ENCODE peak calls at places on chromosomes 3 and 15, in four cellular contexts. One of them, this sample, is unnamed.
A peak's percentile ranks its signal among the peaks of the same experiment; 100 is the strongest.

GRCh38 chr15:75532413-75533250 is 46.5 kb downstream of the PTPN9 start:
- DNase-seq in H9: peak; percentile 61
- DNase-seq in IMR-90: peak; percentile 88
- DNase-seq in mesenchymal stem cell: peak; percentile 89
- DNase-seq in this sample: peak; percentile 26

GRCh38 chr3:184750684-184751083 is 38.8 kb upstream of the MAGEF1 start:
- DNase-seq in H9: no peak
- DNase-seq in IMR-90: no peak
- DNase-seq in mesenchymal stem cell: no peak
- DNase-seq in this sample: no peak

GRCh38 chr3:139559541-139559940 is 20.0 kb upstream of the RBP1 start:
- DNase-seq in H9: no peak
- DNase-seq in IMR-90: peak; percentile 49
- DNase-seq in mesenchymal stem cell: no peak
- DNase-seq in this sample: no peak

GRCh38 chr15:26177816-26178215 is 314.7 kb upstream of the ATP10A start:
- DNase-seq in H9: no peak
- DNase-seq in IMR-90: no peak
- DNase-seq in mesenchymal stem cell: no peak
- DNase-seq in this sample: no peak

GRCh38 chr15:101841656-101842055 is 29.7 kb downstream of the OR4F15 start:
- DNase-seq in H9: no peak
- DNase-seq in IMR-90: no peak
- DNase-seq in mesenchymal stem cell: no peak
- DNase-seq in this sample: no peak

GRCh38 chr3:118168175-118168574 is 866.5 kb downstream of the IGSF11 start:
- DNase-seq in H9: no peak
- DNase-seq in IMR-90: no peak
- DNase-seq in mesenchymal stem cell: no peak
- DNase-seq in this sample: no peak

GRCh38 chr3:179558742-179559364 is 3.9 kb upstream of the ACTL6A start:
- DNase-seq in H9: peak; percentile 54
- DNase-seq in IMR-90: peak; percentile 81
- DNase-seq in mesenchymal stem cell: peak; percentile 77
- DNase-seq in this sample: peak; percentile 42

GRCh38 chr15:82108489-82109078 is 62.8 kb upstream of the MEX3B start:
- DNase-seq in H9: peak; percentile 86
- DNase-seq in IMR-90: peak; percentile 50
- DNase-seq in mesenchymal stem cell: peak; percentile 38
- DNase-seq in this sample: no peak

GRCh38 chr3:41601404-41601987 is 360.4 kb downstream of the ULK4 start:
- DNase-seq in H9: no peak
- DNase-seq in IMR-90: no peak
- DNase-seq in mesenchymal stem cell: no peak
- DNase-seq in this sample: no peak

GRCh38 chr3:155585384-155585783 is 159.5 kb downstream of the PLCH1 start:
- DNase-seq in H9: no peak
- DNase-seq in IMR-90: no peak
- DNase-seq in mesenchymal stem cell: no peak
- DNase-seq in this sample: peak; percentile 18

GRCh38 chr15:42736178-42736792 is 643 bp downstream of the CDAN1 start:
- DNase-seq in H9: no peak
- DNase-seq in IMR-90: no peak
- DNase-seq in mesenchymal stem cell: peak; percentile 17
- DNase-seq in this sample: no peak

GRCh38 chr15:81050259-81050658 is 49.5 kb downstream of the TLNRD1 start:
- DNase-seq in H9: no peak
- DNase-seq in IMR-90: no peak
- DNase-seq in mesenchymal stem cell: no peak
- DNase-seq in this sample: no peak

DNA sequence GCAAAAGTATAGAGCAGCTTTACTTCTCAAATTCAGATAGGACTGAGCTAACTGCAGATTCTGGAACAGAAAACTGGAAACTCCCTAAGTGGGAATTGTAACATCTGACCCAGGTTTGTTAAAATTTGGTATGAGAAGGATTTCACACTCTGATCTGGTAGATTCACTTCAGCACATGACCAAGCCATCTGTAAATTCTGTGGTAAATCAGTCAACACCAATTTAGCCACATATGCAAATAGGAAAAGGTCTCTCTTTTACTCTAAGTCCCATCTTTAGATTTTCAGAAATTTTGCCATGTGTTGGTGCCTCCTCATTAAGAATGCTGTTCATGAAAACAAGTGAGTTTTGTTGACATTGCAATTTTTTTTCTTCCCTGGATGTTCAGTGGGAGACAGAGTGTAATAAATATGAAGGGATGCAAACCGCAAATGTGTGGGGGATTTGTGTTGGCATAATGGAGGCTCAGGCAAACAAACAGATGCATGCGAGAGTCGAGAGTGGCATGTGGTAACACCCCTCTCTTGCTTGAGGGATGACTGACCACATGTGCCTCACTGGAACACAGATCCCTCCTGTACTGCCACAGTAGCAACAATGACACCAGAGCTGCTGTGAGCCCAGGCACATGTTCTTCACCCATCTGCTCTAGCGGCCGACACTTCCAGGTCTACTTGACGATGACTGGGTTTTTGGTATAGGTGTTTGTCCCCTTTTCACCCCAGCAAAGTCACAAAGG is 146.6 kb downstream of the FEZF2 start:
- DNase-seq in H9: no peak
- DNase-seq in IMR-90: no peak
- DNase-seq in mesenchymal stem cell: no peak
- DNase-seq in this sample: no peak
- H3K4me1 ChIP-seq in H9: no peaks in the 10 kb centered on the region
- H3K4me1 ChIP-seq in IMR-90: no peaks in the 10 kb centered on the region
- H3K4me1 ChIP-seq in mesenchymal stem cell: no peaks in the 10 kb centered on the region
- H3K4me1 ChIP-seq in this sample: peaks cover 7% of the 10 kb centered on the region

GRCh38 chr3:98962189-98962930 is 60.9 kb upstream of the DCBLD2 start:
- DNase-seq in H9: no peak
- DNase-seq in IMR-90: peak; percentile 96
- DNase-seq in mesenchymal stem cell: peak; percentile 84
- DNase-seq in this sample: no peak
- H3K14ac ChIP-seq in H9: no peak overlapping the region
- H3K14ac ChIP-seq in IMR-90: peak overlapping the region; percentile 73
- H3K14ac ChIP-seq in mesenchymal stem cell: no peak overlapping the region
- H3K14ac ChIP-seq in this sample: no peak overlapping the region

GRCh38 chr15:73927476-73928240 is 1.4 kb downstream of the LOXL1 start:
- DNase-seq in H9: peak; percentile 80
- DNase-seq in IMR-90: peak; percentile 51
- DNase-seq in mesenchymal stem cell: no peak
- DNase-seq in this sample: no peak

GRCh38 chr15:73924258-73924921 is 1.9 kb upstream of the LOXL1 start:
- DNase-seq in H9: no peak
- DNase-seq in IMR-90: peak; percentile 92
- DNase-seq in mesenchymal stem cell: peak; percentile 88
- DNase-seq in this sample: no peak

GRCh38 chr15:73928241-73928579 is 1.9 kb downstream of the LOXL1 start:
- DNase-seq in H9: no peak
- DNase-seq in IMR-90: no peak
- DNase-seq in mesenchymal stem cell: no peak
- DNase-seq in this sample: no peak

GRCh38 chr15:73927003-73927475 is 777 bp downstream of the LOXL1 start:
- DNase-seq in H9: peak; percentile 67
- DNase-seq in IMR-90: no peak
- DNase-seq in mesenchymal stem cell: peak; percentile 54
- DNase-seq in this sample: no peak

GRCh38 chr15:73926191-73927002 is at the start of gene LOXL1:
- DNase-seq in H9: peak; percentile 80
- DNase-seq in IMR-90: peak; percentile 92
- DNase-seq in mesenchymal stem cell: peak; percentile 92
- DNase-seq in this sample: peak; percentile 64
- H3K4me1 ChIP-seq in H9: peaks cover 21% of the 10 kb centered on the region
- H3K4me1 ChIP-seq in IMR-90: peaks cover 66% of the 10 kb centered on the region
- H3K4me1 ChIP-seq in mesenchymal stem cell: peaks cover 64% of the 10 kb centered on the region
- H3K4me1 ChIP-seq in this sample: peaks cover 49% of the 10 kb centered on the region

GRCh38 chr3:182597621-182598041 is 195.7 kb upstream of the ATP11B start:
- DNase-seq in H9: no peak
- DNase-seq in IMR-90: no peak
- DNase-seq in mesenchymal stem cell: no peak
- DNase-seq in this sample: no peak
- H3K14ac ChIP-seq in H9: no peak overlapping the region
- H3K14ac ChIP-seq in IMR-90: no peak overlapping the region
- H3K14ac ChIP-seq in mesenchymal stem cell: no peak overlapping the region
- H3K14ac ChIP-seq in this sample: no peak overlapping the region

GRCh38 chr15:64092075-64092820 is 1.4 kb downstream of the CIAO2A start:
- DNase-seq in H9: no peak
- DNase-seq in IMR-90: no peak
- DNase-seq in mesenchymal stem cell: no peak
- DNase-seq in this sample: no peak
- H3K4me1 ChIP-seq in H9: no peaks in the 10 kb centered on the region
- H3K4me1 ChIP-seq in IMR-90: peaks cover 1% of the 10 kb centered on the region
- H3K4me1 ChIP-seq in mesenchymal stem cell: peaks cover 9% of the 10 kb centered on the region
- H3K4me1 ChIP-seq in this sample: peaks cover 9% of the 10 kb centered on the region

GRCh38 chr3:128621931-128622330 is 28.7 kb downstream of the RPN1 start:
- DNase-seq in H9: no peak
- DNase-seq in IMR-90: no peak
- DNase-seq in mesenchymal stem cell: no peak
- DNase-seq in this sample: no peak

GRCh38 chr3:128621234-128621633 is 29.4 kb downstream of the RPN1 start:
- DNase-seq in H9: no peak
- DNase-seq in IMR-90: no peak
- DNase-seq in mesenchymal stem cell: no peak
- DNase-seq in this sample: no peak

GRCh38 chr3:128625409-128625945 is 25.1 kb downstream of the RPN1 start:
- DNase-seq in H9: no peak
- DNase-seq in IMR-90: no peak
- DNase-seq in mesenchymal stem cell: no peak
- DNase-seq in this sample: no peak

GRCh38 chr3:128623762-128624176 is 26.8 kb downstream of the RPN1 start:
- DNase-seq in H9: no peak
- DNase-seq in IMR-90: peak; percentile 85
- DNase-seq in mesenchymal stem cell: no peak
- DNase-seq in this sample: no peak

GRCh38 chr3:128624526-128625138 is 26.0 kb downstream of the RPN1 start:
- DNase-seq in H9: no peak
- DNase-seq in IMR-90: no peak
- DNase-seq in mesenchymal stem cell: no peak
- DNase-seq in this sample: no peak
- H3K14ac ChIP-seq in H9: no peak overlapping the region
- H3K14ac ChIP-seq in IMR-90: no peak overlapping the region
- H3K14ac ChIP-seq in mesenchymal stem cell: no peak overlapping the region
- H3K14ac ChIP-seq in this sample: no peak overlapping the region

DNA sequence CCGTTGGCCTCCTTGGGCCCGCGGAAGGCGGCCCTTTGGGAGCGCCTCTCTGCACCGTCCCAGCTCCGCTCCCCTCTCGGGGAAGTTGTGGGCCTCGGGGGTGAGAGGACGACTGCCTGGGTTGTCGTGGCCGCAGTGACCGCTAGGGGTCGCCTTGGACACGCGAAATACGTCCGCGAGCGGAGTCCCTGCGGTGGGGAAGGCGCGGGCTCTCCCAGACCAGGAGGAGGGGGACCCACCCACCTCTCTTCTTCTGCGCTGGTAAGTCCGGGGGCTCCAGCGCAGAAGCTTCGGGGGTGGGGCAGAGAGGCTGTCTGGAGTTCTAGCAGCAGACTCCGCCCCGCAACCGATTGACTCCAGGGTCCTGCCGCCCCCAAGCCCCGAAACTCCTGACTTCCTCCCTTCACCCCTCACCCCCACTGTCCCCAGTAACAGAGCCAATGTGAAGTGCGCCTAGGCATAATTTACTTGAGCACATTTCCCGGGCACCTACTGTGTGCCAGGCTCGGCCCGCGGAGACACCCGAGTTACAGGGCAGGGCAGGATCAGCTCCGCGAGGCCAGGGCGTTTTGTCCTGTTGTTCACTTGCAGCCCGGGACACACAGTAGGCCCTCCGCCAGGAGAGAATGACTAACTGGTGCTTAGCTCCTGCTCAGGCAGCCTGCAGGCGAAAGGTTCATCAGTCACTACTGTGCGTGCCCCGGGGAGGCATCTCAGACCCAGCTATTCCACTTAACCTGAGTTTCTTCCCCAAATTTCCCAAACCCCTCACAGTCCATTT is 32.8 kb downstream of the DNASE1L3 start:
- DNase-seq in H9: peak; percentile 91
- DNase-seq in IMR-90: peak; percentile 69
- DNase-seq in mesenchymal stem cell: peak; percentile 82
- DNase-seq in this sample: peak; percentile 86
- H3K4me1 ChIP-seq in H9: peaks cover 3% of the 10 kb centered on the region
- H3K4me1 ChIP-seq in IMR-90: peaks cover 7% of the 10 kb centered on the region
- H3K4me1 ChIP-seq in mesenchymal stem cell: peaks cover 17% of the 10 kb centered on the region
- H3K4me1 ChIP-seq in this sample: peaks cover 10% of the 10 kb centered on the region

DNA sequence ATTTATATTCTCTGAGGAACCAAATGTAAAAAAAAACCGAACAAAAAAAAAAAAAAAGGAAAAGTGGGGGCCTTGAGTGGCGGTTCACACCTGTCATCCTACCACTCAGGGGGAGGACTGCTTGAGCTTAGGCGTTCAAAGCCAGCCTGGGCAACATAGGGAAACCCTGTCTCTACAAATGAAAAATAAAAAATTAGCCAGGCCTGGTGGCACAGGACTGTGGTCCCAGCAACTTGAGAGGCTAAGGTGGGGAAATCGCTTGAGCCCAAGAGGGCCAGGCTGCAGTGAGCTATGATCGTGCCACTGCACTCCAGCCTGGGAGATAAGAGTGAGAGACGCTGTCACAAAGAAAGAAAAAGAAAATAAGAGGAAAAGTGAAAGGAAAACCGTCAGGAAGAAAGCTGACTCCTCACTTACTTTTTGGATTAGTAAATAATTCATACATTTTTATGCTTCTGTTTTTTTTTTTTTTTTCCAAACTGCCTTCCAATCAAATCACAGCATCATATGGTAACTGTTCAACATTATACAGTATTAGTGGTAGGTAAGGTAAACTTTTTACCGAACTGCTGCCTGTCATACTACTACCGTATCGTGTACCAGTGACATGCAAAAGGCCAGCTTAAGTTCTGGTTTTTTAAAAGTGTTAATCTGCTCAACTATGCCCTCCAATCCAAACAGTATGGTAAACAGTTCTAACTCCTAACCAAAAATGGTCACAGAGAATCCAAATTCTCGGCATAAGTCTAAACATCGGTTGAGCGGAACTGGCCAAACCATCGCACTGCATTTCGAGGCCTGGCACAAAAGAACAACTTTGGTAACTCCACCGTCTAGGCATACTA is 1.2 kb downstream of the PHC3 start:
- DNase-seq in H9: no peak
- DNase-seq in IMR-90: peak; percentile 42
- DNase-seq in mesenchymal stem cell: peak; percentile 65
- DNase-seq in this sample: no peak
- H3K14ac ChIP-seq in H9: peak overlapping the region; percentile 83
- H3K14ac ChIP-seq in IMR-90: peak overlapping the region; percentile 93
- H3K14ac ChIP-seq in mesenchymal stem cell: no peak overlapping the region
- H3K14ac ChIP-seq in this sample: no peak overlapping the region

GRCh38 chr15:68268405-68268804 is 9.1 kb upstream of the FEM1B start:
- DNase-seq in H9: no peak
- DNase-seq in IMR-90: peak; percentile 65
- DNase-seq in mesenchymal stem cell: no peak
- DNase-seq in this sample: no peak
- H3K4me1 ChIP-seq in H9: peaks cover 9% of the 10 kb centered on the region
- H3K4me1 ChIP-seq in IMR-90: peaks cover 17% of the 10 kb centered on the region
- H3K4me1 ChIP-seq in mesenchymal stem cell: peaks cover 8% of the 10 kb centered on the region
- H3K4me1 ChIP-seq in this sample: no peaks in the 10 kb centered on the region

DNA sequence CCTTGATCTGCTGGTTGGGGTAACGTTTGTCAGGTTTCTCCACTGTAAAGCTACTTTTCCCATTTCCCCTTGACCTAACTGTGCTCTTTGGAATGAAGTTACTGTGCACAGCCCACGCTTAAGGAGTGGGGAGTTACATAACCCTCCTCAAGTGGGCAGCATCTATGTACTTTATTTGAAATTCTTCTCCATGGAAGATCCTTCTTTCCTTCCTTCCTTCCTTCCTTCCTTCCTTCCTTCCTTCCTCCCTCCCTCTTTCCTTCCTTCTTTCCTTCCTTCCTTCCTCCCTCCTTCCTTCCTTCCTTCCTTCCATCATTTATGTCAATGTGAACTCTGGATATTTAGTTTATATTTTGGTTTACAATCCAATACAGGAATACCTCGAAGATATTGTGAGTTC is 77.1 kb upstream of the TRA2B start:
- DNase-seq in H9: no peak
- DNase-seq in IMR-90: no peak
- DNase-seq in mesenchymal stem cell: no peak
- DNase-seq in this sample: no peak
- H3K14ac ChIP-seq in H9: no peak overlapping the region
- H3K14ac ChIP-seq in IMR-90: no peak overlapping the region
- H3K14ac ChIP-seq in mesenchymal stem cell: no peak overlapping the region
- H3K14ac ChIP-seq in this sample: no peak overlapping the region

This sample was measured in neuronal stem cell.